ENCODE peak calls at places on chromosomes 2 and 18, in eight cellular contexts. One of them, this sample, is unnamed.

GRCh38 chr2:191018663-191019119 is 4.7 kb upstream of the STAT1 start:
- DNase-seq in cardiac muscle cell: no peak
- DNase-seq in brain microvascular endothelial cell: no peak
- DNase-seq in sigmoid colon: no peak
- DNase-seq in kidney: no peak
- DNase-seq in dorsolateral prefrontal cortex: no peak
- DNase-seq in choroid plexus epithelial cell: no peak
- DNase-seq in nephron progenitor cell: no peak
- DNase-seq in this sample: no peak

GRCh38 chr18:45106331-45106774 is 425.7 kb downstream of the SETBP1 start:
- DNase-seq in cardiac muscle cell: no peak
- DNase-seq in brain microvascular endothelial cell: peak
- DNase-seq in sigmoid colon: no peak
- DNase-seq in kidney: no peak
- DNase-seq in dorsolateral prefrontal cortex: no peak
- DNase-seq in choroid plexus epithelial cell: peak
- DNase-seq in nephron progenitor cell: no peak
- DNase-seq in this sample: no peak

GRCh38 chr2:230019742-230020141 is 49.0 kb downstream of the SLC16A14 start:
- DNase-seq in cardiac muscle cell: no peak
- DNase-seq in brain microvascular endothelial cell: no peak
- DNase-seq in sigmoid colon: no peak
- DNase-seq in kidney: no peak
- DNase-seq in dorsolateral prefrontal cortex: no peak
- DNase-seq in choroid plexus epithelial cell: no peak
- DNase-seq in nephron progenitor cell: no peak
- DNase-seq in this sample: no peak

GRCh38 chr18:11008544-11008943 is 140.8 kb downstream of the PIEZO2 start:
- DNase-seq in cardiac muscle cell: no peak
- DNase-seq in brain microvascular endothelial cell: no peak
- DNase-seq in sigmoid colon: no peak
- DNase-seq in kidney: no peak
- DNase-seq in dorsolateral prefrontal cortex: no peak
- DNase-seq in choroid plexus epithelial cell: no peak
- DNase-seq in nephron progenitor cell: no peak
- DNase-seq in this sample: no peak

GRCh38 chr2:234290671-234291070 is 206.2 kb downstream of the ARL4C start:
- DNase-seq in cardiac muscle cell: no peak
- DNase-seq in brain microvascular endothelial cell: no peak
- DNase-seq in sigmoid colon: peak
- DNase-seq in kidney: peak
- DNase-seq in dorsolateral prefrontal cortex: no peak
- DNase-seq in choroid plexus epithelial cell: no peak
- DNase-seq in nephron progenitor cell: no peak
- DNase-seq in this sample: no peak

GRCh38 chr2:31401580-31401979 is 13.0 kb downstream of the XDH start:
- DNase-seq in cardiac muscle cell: no peak
- DNase-seq in brain microvascular endothelial cell: peak
- DNase-seq in sigmoid colon: no peak
- DNase-seq in kidney: no peak
- DNase-seq in dorsolateral prefrontal cortex: no peak
- DNase-seq in choroid plexus epithelial cell: peak
- DNase-seq in nephron progenitor cell: no peak
- DNase-seq in this sample: no peak

GRCh38 chr2:226489765-226490164 is 309.9 kb downstream of the IRS1 start:
- DNase-seq in cardiac muscle cell: no peak
- DNase-seq in brain microvascular endothelial cell: peak
- DNase-seq in sigmoid colon: no peak
- DNase-seq in kidney: no peak
- DNase-seq in dorsolateral prefrontal cortex: no peak
- DNase-seq in choroid plexus epithelial cell: peak
- DNase-seq in nephron progenitor cell: no peak
- DNase-seq in this sample: no peak

GRCh38 chr18:73007195-73007934 is 139.6 kb upstream of the NETO1 start:
- DNase-seq in cardiac muscle cell: no peak
- DNase-seq in brain microvascular endothelial cell: no peak
- DNase-seq in sigmoid colon: no peak
- DNase-seq in kidney: no peak
- DNase-seq in dorsolateral prefrontal cortex: no peak
- DNase-seq in choroid plexus epithelial cell: peak
- DNase-seq in nephron progenitor cell: no peak
- DNase-seq in this sample: no peak

GRCh38 chr2:234313498-234313897 is 183.4 kb downstream of the ARL4C start:
- DNase-seq in cardiac muscle cell: no peak
- DNase-seq in brain microvascular endothelial cell: no peak
- DNase-seq in sigmoid colon: no peak
- DNase-seq in kidney: no peak
- DNase-seq in dorsolateral prefrontal cortex: no peak
- DNase-seq in choroid plexus epithelial cell: no peak
- DNase-seq in nephron progenitor cell: no peak
- DNase-seq in this sample: no peak

GRCh38 chr2:24453379-24454073 is 37.5 kb upstream of the NCOA1 start:
- DNase-seq in cardiac muscle cell: no peak
- DNase-seq in brain microvascular endothelial cell: no peak
- DNase-seq in sigmoid colon: no peak
- DNase-seq in kidney: no peak
- DNase-seq in dorsolateral prefrontal cortex: no peak
- DNase-seq in choroid plexus epithelial cell: no peak
- DNase-seq in nephron progenitor cell: no peak
- DNase-seq in this sample: no peak

GRCh38 chr2:236479814-236480213 is 89.8 kb upstream of the ACKR3 start:
- DNase-seq in cardiac muscle cell: no peak
- DNase-seq in brain microvascular endothelial cell: no peak
- DNase-seq in sigmoid colon: no peak
- DNase-seq in kidney: no peak
- DNase-seq in dorsolateral prefrontal cortex: no peak
- DNase-seq in choroid plexus epithelial cell: no peak
- DNase-seq in nephron progenitor cell: no peak
- DNase-seq in this sample: no peak

GRCh38 chr18:45359275-45360009 is 255.8 kb upstream of the SLC14A2 start:
- DNase-seq in cardiac muscle cell: peak
- DNase-seq in brain microvascular endothelial cell: no peak
- DNase-seq in sigmoid colon: no peak
- DNase-seq in kidney: no peak
- DNase-seq in dorsolateral prefrontal cortex: no peak
- DNase-seq in choroid plexus epithelial cell: no peak
- DNase-seq in nephron progenitor cell: no peak
- DNase-seq in this sample: no peak

GRCh38 chr2:218395826-218396687 is 3.6 kb upstream of the CTDSP1 start:
- DNase-seq in cardiac muscle cell: peak
- DNase-seq in brain microvascular endothelial cell: peak
- DNase-seq in sigmoid colon: peak
- DNase-seq in kidney: peak
- DNase-seq in dorsolateral prefrontal cortex: peak
- DNase-seq in choroid plexus epithelial cell: peak
- DNase-seq in nephron progenitor cell: peak
- DNase-seq in this sample: peak

GRCh38 chr2:25098056-25098455 is 56.2 kb downstream of the EFR3B start:
- DNase-seq in cardiac muscle cell: no peak
- DNase-seq in brain microvascular endothelial cell: no peak
- DNase-seq in sigmoid colon: no peak
- DNase-seq in kidney: no peak
- DNase-seq in dorsolateral prefrontal cortex: no peak
- DNase-seq in choroid plexus epithelial cell: no peak
- DNase-seq in nephron progenitor cell: no peak
- DNase-seq in this sample: no peak

GRCh38 chr2:190180313-190181065 is 118.0 kb upstream of the MSTN start:
- DNase-seq in cardiac muscle cell: peak
- DNase-seq in brain microvascular endothelial cell: no peak
- DNase-seq in sigmoid colon: peak
- DNase-seq in kidney: peak
- DNase-seq in dorsolateral prefrontal cortex: peak
- DNase-seq in choroid plexus epithelial cell: no peak
- DNase-seq in nephron progenitor cell: peak
- DNase-seq in this sample: peak

GRCh38 chr2:178819147-178819875 is 12.1 kb upstream of the TTN start:
- DNase-seq in cardiac muscle cell: no peak
- DNase-seq in brain microvascular endothelial cell: no peak
- DNase-seq in sigmoid colon: no peak
- DNase-seq in kidney: no peak
- DNase-seq in dorsolateral prefrontal cortex: no peak
- DNase-seq in choroid plexus epithelial cell: peak
- DNase-seq in nephron progenitor cell: no peak
- DNase-seq in this sample: no peak

GRCh38 chr2:8138923-8139667 is 542.8 kb upstream of the ID2 start:
- DNase-seq in cardiac muscle cell: no peak
- DNase-seq in brain microvascular endothelial cell: no peak
- DNase-seq in sigmoid colon: peak
- DNase-seq in kidney: no peak
- DNase-seq in dorsolateral prefrontal cortex: no peak
- DNase-seq in choroid plexus epithelial cell: no peak
- DNase-seq in nephron progenitor cell: no peak
- DNase-seq in this sample: no peak

GRCh38 chr2:38146302-38146916 is 70.5 kb upstream of the CYP1B1 start:
- DNase-seq in cardiac muscle cell: no peak
- DNase-seq in brain microvascular endothelial cell: peak
- DNase-seq in sigmoid colon: peak
- DNase-seq in kidney: peak
- DNase-seq in dorsolateral prefrontal cortex: no peak
- DNase-seq in choroid plexus epithelial cell: peak
- DNase-seq in nephron progenitor cell: peak
- DNase-seq in this sample: peak

GRCh38 chr2:20443276-20443920 is 3.5 kb upstream of the RHOB start:
- DNase-seq in cardiac muscle cell: peak
- DNase-seq in brain microvascular endothelial cell: no peak
- DNase-seq in sigmoid colon: peak
- DNase-seq in kidney: peak
- DNase-seq in dorsolateral prefrontal cortex: no peak
- DNase-seq in choroid plexus epithelial cell: peak
- DNase-seq in nephron progenitor cell: no peak
- DNase-seq in this sample: peak

GRCh38 chr2:204713211-204713610 is 167.9 kb downstream of the PARD3B start:
- DNase-seq in cardiac muscle cell: no peak
- DNase-seq in brain microvascular endothelial cell: no peak
- DNase-seq in sigmoid colon: no peak
- DNase-seq in kidney: no peak
- DNase-seq in dorsolateral prefrontal cortex: no peak
- DNase-seq in choroid plexus epithelial cell: no peak
- DNase-seq in nephron progenitor cell: no peak
- DNase-seq in this sample: no peak
- TF ChIP-seq CTCF in cardiac muscle cell: no peak
- TF ChIP-seq CTCF in brain microvascular endothelial cell: no peak
- TF ChIP-seq CTCF in sigmoid colon: no peak
- TF ChIP-seq CTCF in kidney: no peak
- TF ChIP-seq CTCF in dorsolateral prefrontal cortex: no peak
- TF ChIP-seq CTCF in choroid plexus epithelial cell: no peak
- TF ChIP-seq CTCF in nephron progenitor cell: no peak
- TF ChIP-seq CTCF in this sample: no peak

GRCh38 chr2:108958632-108959341 is 30.2 kb downstream of the EDAR start:
- DNase-seq in cardiac muscle cell: peak
- DNase-seq in brain microvascular endothelial cell: no peak
- DNase-seq in sigmoid colon: no peak
- DNase-seq in kidney: peak
- DNase-seq in dorsolateral prefrontal cortex: no peak
- DNase-seq in choroid plexus epithelial cell: no peak
- DNase-seq in nephron progenitor cell: no peak
- DNase-seq in this sample: no peak

GRCh38 chr2:108958002-108958401 is 31.0 kb downstream of the EDAR start:
- DNase-seq in cardiac muscle cell: no peak
- DNase-seq in brain microvascular endothelial cell: no peak
- DNase-seq in sigmoid colon: no peak
- DNase-seq in kidney: no peak
- DNase-seq in dorsolateral prefrontal cortex: no peak
- DNase-seq in choroid plexus epithelial cell: no peak
- DNase-seq in nephron progenitor cell: no peak
- DNase-seq in this sample: peak

GRCh38 chr2:108959401-108959800 is 29.6 kb downstream of the EDAR start:
- DNase-seq in cardiac muscle cell: no peak
- DNase-seq in brain microvascular endothelial cell: no peak
- DNase-seq in sigmoid colon: no peak
- DNase-seq in kidney: peak
- DNase-seq in dorsolateral prefrontal cortex: no peak
- DNase-seq in choroid plexus epithelial cell: no peak
- DNase-seq in nephron progenitor cell: no peak
- DNase-seq in this sample: no peak

GRCh38 chr2:108963057-108963456 is 26.0 kb downstream of the EDAR start:
- DNase-seq in cardiac muscle cell: no peak
- DNase-seq in brain microvascular endothelial cell: no peak
- DNase-seq in sigmoid colon: no peak
- DNase-seq in kidney: no peak
- DNase-seq in dorsolateral prefrontal cortex: no peak
- DNase-seq in choroid plexus epithelial cell: no peak
- DNase-seq in nephron progenitor cell: no peak
- DNase-seq in this sample: no peak

DNA sequence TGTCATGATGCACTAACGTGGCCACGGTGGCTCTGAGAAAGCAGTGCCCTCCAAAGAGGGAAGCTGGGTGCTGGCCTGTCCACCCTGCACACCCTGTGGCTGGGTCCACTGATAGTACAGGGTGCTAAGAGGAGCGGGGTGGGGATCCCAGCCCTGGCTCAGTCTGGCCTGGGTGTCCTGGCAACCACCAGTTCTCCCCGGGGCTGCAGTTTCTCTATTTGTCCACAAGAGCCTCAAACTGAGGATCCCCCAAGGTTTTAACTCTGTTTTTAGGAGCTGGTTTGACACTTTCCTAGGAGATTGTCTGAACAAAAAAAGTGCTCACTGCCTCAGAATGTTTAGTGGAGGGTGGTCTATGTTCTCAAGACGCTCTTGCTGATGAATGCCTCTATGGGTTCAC is 29.0 kb downstream of the EDAR start:
- DNase-seq in cardiac muscle cell: no peak
- DNase-seq in brain microvascular endothelial cell: no peak
- DNase-seq in sigmoid colon: no peak
- DNase-seq in kidney: no peak
- DNase-seq in dorsolateral prefrontal cortex: no peak
- DNase-seq in choroid plexus epithelial cell: peak
- DNase-seq in nephron progenitor cell: no peak
- DNase-seq in this sample: no peak
- TF ChIP-seq CTCF in cardiac muscle cell: peak
- TF ChIP-seq CTCF in brain microvascular endothelial cell: peak
- TF ChIP-seq CTCF in sigmoid colon: no peak
- TF ChIP-seq CTCF in kidney: no peak
- TF ChIP-seq CTCF in dorsolateral prefrontal cortex: no peak
- TF ChIP-seq CTCF in choroid plexus epithelial cell: peak
- TF ChIP-seq CTCF in nephron progenitor cell: peak
- TF ChIP-seq CTCF in this sample: peak

GRCh38 chr2:239276813-239277193 is 124.0 kb downstream of the HDAC4 start:
- DNase-seq in cardiac muscle cell: no peak
- DNase-seq in brain microvascular endothelial cell: no peak
- DNase-seq in sigmoid colon: no peak
- DNase-seq in kidney: no peak
- DNase-seq in dorsolateral prefrontal cortex: no peak
- DNase-seq in choroid plexus epithelial cell: no peak
- DNase-seq in nephron progenitor cell: no peak
- DNase-seq in this sample: no peak
- TF ChIP-seq CTCF in cardiac muscle cell: peak
- TF ChIP-seq CTCF in brain microvascular endothelial cell: peak
- TF ChIP-seq CTCF in sigmoid colon: no peak
- TF ChIP-seq CTCF in kidney: no peak
- TF ChIP-seq CTCF in dorsolateral prefrontal cortex: no peak
- TF ChIP-seq CTCF in choroid plexus epithelial cell: peak
- TF ChIP-seq CTCF in nephron progenitor cell: peak
- TF ChIP-seq CTCF in this sample: no peak

DNA sequence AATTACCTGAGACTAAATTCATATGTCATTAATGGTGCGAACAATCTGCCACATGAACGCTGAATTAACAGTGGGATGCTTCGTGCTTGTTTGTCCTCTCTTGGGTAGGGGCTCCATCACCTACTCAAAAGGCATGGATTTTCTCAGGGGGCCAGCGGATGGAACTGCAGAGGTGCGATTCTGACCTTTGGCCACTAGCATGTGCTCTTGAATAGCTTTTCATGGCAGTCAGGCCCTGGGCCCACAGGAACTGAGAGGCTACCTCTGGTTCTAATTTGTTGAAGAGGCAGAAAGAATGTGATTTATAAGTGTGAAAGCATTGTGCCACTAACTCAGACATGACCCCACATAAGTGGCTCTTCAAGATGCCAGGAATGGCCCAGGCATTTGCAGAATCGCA is 283.2 kb downstream of the INSIG2 start:
- DNase-seq in cardiac muscle cell: peak
- DNase-seq in brain microvascular endothelial cell: peak
- DNase-seq in sigmoid colon: no peak
- DNase-seq in kidney: no peak
- DNase-seq in dorsolateral prefrontal cortex: no peak
- DNase-seq in choroid plexus epithelial cell: peak
- DNase-seq in nephron progenitor cell: peak
- DNase-seq in this sample: peak
- TF ChIP-seq CTCF in cardiac muscle cell: peak
- TF ChIP-seq CTCF in brain microvascular endothelial cell: peak
- TF ChIP-seq CTCF in sigmoid colon: no peak
- TF ChIP-seq CTCF in kidney: peak
- TF ChIP-seq CTCF in dorsolateral prefrontal cortex: no peak
- TF ChIP-seq CTCF in choroid plexus epithelial cell: peak
- TF ChIP-seq CTCF in nephron progenitor cell: peak
- TF ChIP-seq CTCF in this sample: peak

This sample was measured in A673.